ENCODE peak calls at places on chromosomes 2 and 18, in seven cellular contexts. U is neural progenitor cell, W is foreskin keratinocyte, X is body of pancreas, S is GM06990, A is mammary epithelial cell, F is MM.1S. Y is an unnamed sample.

GRCh38 chr18:77052297-77052645 is 80.3 kb downstream of the MBP start:
- DNase-seq in F (no peak), W (no peak), A (no peak), X (no peak), S (no peak), U (no peak), Y (no peak)

GRCh38 chr2:230230087-230230486 is 4.6 kb downstream of the SP140 start:
- DNase-seq in U (no peak), A (peak; percentile 50), W (peak; percentile 77), F (no peak), S (no peak), X (no peak), Y (no peak)

GRCh38 chr2:174364628-174365027 is 29.9 kb downstream of the SP9 start:
- DNase-seq in F (no peak), S (no peak), X (no peak), A (no peak), W (no peak), U (no peak), Y (no peak)

GRCh38 chr2:124325667-124326425 is 300.8 kb downstream of the CNTNAP5 start:
- DNase-seq in W (no peak), A (no peak), S (no peak), X (no peak), U (no peak), F (no peak), Y (no peak)

GRCh38 chr2:37573818-37574388 is 97.5 kb downstream of the CDC42EP3 start:
- DNase-seq in F (peak; percentile 50), W (no peak), X (no peak), U (no peak), S (no peak), A (no peak), Y (no peak)

GRCh38 chr2:220175967-220176366 is 548.5 kb downstream of the SLC4A3 start:
- DNase-seq in U (no peak), W (no peak), X (no peak), F (no peak), S (no peak), A (peak; percentile 23), Y (no peak)

GRCh38 chr2:75481041-75481836 is 79.5 kb downstream of the EVA1A start:
- DNase-seq in S (no peak), A (peak; percentile 12), F (no peak), X (peak; percentile 26), U (peak; percentile 31), W (no peak), Y (no peak)

GRCh38 chr18:7740815-7741214 is 173.7 kb downstream of the PTPRM start:
- DNase-seq in X (no peak), U (peak; percentile 43), F (no peak), S (no peak), A (no peak), W (no peak), Y (no peak)

GRCh38 chr2:51329512-51329911 is 297.6 kb upstream of the NRXN1 start:
- DNase-seq in X (no peak), S (no peak), W (no peak), F (no peak), A (no peak), U (no peak), Y (no peak)

GRCh38 chr18:32831781-32832180 is 59.0 kb upstream of the KLHL14 start:
- DNase-seq in U (no peak), X (no peak), W (peak; percentile 47), S (no peak), F (no peak), A (peak; percentile 1), Y (no peak)

GRCh38 chr2:118750959-118751565 is 96.4 kb downstream of the EN1 start:
- DNase-seq in S (no peak), U (no peak), A (peak; percentile 94), F (no peak), X (peak; percentile 8), W (peak; percentile 70), Y (no peak)

GRCh38 chr2:27638709-27639108 is 9.9 kb downstream of the GPN1 start:
- DNase-seq in X (no peak), S (no peak), F (no peak), A (peak; percentile 89), U (no peak), W (peak; percentile 81), Y (no peak)

DNA sequence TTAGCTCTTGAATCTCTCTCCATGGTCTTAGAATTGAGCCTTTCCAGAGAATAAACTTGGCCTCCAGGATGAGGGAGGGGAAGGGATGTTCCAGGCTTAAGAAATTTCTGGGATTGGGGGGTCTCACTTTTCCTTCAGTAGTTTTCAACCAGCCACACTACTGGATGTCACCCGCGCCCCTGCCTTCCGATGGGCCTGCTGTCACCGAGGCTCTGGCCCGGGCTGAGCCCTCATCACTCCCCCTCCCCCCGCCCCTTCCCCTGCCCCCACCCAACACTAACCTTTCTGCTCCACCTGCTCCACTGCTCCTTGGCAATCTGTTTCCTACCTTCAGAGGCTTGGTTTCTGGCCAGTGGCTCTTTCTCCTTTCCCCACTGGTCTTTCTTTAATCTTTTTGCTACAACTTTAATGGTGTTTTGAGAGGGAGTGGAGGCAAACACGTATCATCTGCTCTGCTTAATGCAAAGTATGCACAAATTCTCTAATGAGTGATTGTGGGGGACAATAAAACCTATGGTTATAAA is 155.2 kb downstream of the WDSUB1 start:
- DNase-seq in A (no peak), X (no peak), U (no peak), S (no peak), W (no peak), F (no peak), Y (no peak)
- H3K27me3 ChIP-seq in A (no peaks in the 10 kb centered on the region), X (no peaks in the 10 kb centered on the region), U (no peaks in the 10 kb centered on the region), S (no peaks in the 10 kb centered on the region), W (no peaks in the 10 kb centered on the region), F (no peaks in the 10 kb centered on the region), Y (no peaks in the 10 kb centered on the region)

DNA sequence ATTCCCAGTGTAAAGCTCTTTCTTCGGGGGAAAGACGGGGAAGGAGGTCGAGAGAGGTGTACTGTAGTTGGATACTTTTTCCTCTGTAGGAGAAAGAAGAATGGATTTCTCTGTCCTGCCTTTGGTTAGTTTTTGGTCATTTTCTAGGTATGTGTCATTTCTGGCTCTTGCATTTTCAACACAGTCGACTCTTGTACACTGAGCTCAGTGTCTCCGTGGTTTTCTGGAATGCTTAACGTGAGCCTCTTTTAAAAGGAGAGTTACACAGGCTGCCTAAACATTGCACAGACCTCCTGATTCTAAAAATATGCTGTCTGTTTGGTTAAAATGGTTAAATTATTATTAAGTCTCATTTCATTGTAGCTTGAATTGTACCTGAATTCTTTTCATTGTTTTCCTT is 21.8 kb upstream of the GLS start:
- DNase-seq in U (no peak), W (no peak), F (no peak), A (peak; percentile 82), X (no peak), S (no peak), Y (no peak)
- TF ChIP-seq CTCF in U (no peak), W (no peak), F (no peak), A (no peak), X (no peak), S (no peak), Y (no peak)

DNA sequence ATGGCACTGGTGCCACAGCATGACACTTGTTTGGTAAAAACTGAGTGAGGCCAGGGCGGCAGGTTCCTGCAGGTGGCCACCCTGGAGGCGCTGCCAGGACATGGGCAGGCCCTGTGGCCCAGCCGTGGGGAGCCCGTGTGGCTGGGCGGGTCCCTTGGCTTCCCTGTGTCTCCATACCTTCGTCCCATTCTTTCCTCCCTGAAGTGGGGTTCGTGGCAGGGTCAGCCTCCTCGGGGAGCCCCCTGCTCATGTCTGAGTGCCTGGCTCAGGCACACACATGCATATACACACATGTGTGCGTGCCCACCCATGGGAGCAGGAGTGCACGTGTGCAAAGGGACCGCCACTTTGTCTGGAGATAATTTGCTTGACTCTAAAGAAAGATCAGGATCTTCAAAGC is 86.5 kb upstream of the HDAC4 start:
- DNase-seq in U (no peak), A (no peak), W (no peak), F (no peak), X (no peak), S (no peak), Y (no peak)
- H3K27me3 ChIP-seq in U (no peaks in the 10 kb centered on the region), A (no peaks in the 10 kb centered on the region), W (no peaks in the 10 kb centered on the region), F (peaks cover 13% of the 10 kb centered on the region), X (no peaks in the 10 kb centered on the region), S (peaks cover 1% of the 10 kb centered on the region), Y (no peaks in the 10 kb centered on the region)

GRCh38 chr2:64922482-64923384 is 66.5 kb upstream of the SLC1A4 start:
- DNase-seq in W (no peak), S (no peak), U (peak; percentile 18), A (no peak), F (no peak), X (peak; percentile 48), Y (no peak)
- TF ChIP-seq CTCF in W (no peak), S (peak; percentile 28), U (peak; percentile 35), A (no peak), F (no peak), X (no peak), Y (no peak)

GRCh38 chr2:134796373-134796772 is 42.0 kb upstream of the ACMSD start:
- DNase-seq in W (no peak), S (no peak), X (no peak), F (no peak), A (no peak), U (no peak), Y (no peak)

GRCh38 chr2:134799936-134800335 is 38.5 kb upstream of the ACMSD start:
- DNase-seq in U (no peak), X (no peak), F (no peak), A (no peak), W (no peak), S (no peak), Y (no peak)

GRCh38 chr2:134795765-134796164 is 42.7 kb upstream of the ACMSD start:
- DNase-seq in A (no peak), S (no peak), F (no peak), U (no peak), W (peak; percentile 30), X (no peak), Y (no peak)

GRCh38 chr2:134800341-134800740 is 38.1 kb upstream of the ACMSD start:
- DNase-seq in A (no peak), X (no peak), S (no peak), F (no peak), U (no peak), W (no peak), Y (no peak)
- H3K27me3 ChIP-seq in A (no peaks in the 10 kb centered on the region), X (no peaks in the 10 kb centered on the region), S (no peaks in the 10 kb centered on the region), F (no peaks in the 10 kb centered on the region), U (no peaks in the 10 kb centered on the region), W (no peaks in the 10 kb centered on the region), Y (no peaks in the 10 kb centered on the region)

GRCh38 chr2:121307048-121307447 is 22.0 kb upstream of the TFCP2L1 start:
- DNase-seq in F (no peak), S (no peak), X (no peak), U (no peak), A (no peak), W (no peak), Y (no peak)
- TF ChIP-seq CTCF in F (no peak), S (no peak), X (no peak), U (no peak), A (no peak), W (no peak), Y (no peak)

DNA sequence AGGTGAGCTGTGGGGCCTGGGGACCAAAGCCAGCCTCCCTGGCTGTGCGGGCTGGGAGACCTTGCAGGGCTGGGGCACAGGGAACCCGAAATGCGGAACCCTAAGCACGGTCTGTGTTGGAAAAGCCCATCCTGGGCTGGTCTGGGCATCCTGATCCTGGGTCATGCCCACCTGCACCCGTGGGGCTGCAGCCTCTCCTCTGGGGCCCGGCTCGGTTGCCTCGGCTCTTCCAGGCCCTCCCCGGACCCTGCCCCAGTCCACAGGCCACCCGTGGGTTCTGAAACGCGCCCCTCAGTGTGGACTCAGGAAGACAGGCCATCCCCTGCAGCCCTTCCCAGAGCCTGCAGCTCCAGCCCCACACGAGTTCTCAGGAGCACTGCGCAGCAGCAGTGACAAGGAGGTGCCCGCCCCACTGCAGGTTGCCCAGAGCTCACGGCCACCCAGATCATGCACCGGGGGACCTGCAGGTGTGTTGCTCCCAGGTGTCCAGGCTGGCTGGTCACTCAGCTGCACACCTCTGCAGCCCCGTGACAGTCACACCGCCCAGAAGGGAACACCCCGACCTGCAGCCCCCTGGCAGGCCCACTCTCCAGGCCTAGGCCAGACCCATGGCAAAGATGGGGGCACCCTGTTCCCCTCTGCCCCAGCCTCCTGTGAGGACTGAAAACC is 12.2 kb upstream of the NFATC1 start:
- DNase-seq in U (no peak), W (no peak), S (no peak), F (no peak), A (no peak), X (no peak), Y (no peak)
- H3K27me3 ChIP-seq in U (peaks cover 3% of the 10 kb centered on the region), W (peaks cover 14% of the 10 kb centered on the region), S (no peaks in the 10 kb centered on the region), F (no peaks in the 10 kb centered on the region), A (peaks cover 2% of the 10 kb centered on the region), X (peaks cover 12% of the 10 kb centered on the region), Y (no peaks in the 10 kb centered on the region)

Y was measured in right atrium auricular region.